ENCODE peak calls at places on chromosomes 11 and 22, in four cellular contexts. I, A, O and B are unnamed samples.
A peak's percentile ranks its signal among the peaks of the same experiment; 100 is the strongest.

GRCh38 chr11:118614511-118614910 is 7.1 kb downstream of the PHLDB1 start:
- DNase-seq in I (peak; percentile 11), A (no peak), O (peak; percentile 53), B (no peak)

GRCh38 chr22:27171212-27171611 is 513.8 kb downstream of the MIAT start:
- DNase-seq in I (no peak), A (no peak), O (no peak), B (no peak)

GRCh38 chr22:44151661-44152060 is 29.1 kb upstream of the PARVG start:
- DNase-seq in I (no peak), A (peak; percentile 94), O (no peak), B (no peak)

GRCh38 chr11:70732493-70733206 is 334.3 kb downstream of the CTTN start:
- DNase-seq in I (no peak), A (no peak), O (peak; percentile 35), B (no peak)

GRCh38 chr11:35305670-35306382 is 113.5 kb downstream of the SLC1A2 start:
- DNase-seq in I (no peak), A (peak; percentile 74), O (no peak), B (peak; percentile 16)

GRCh38 chr11:34354782-34355181 is 3.0 kb downstream of the ABTB2 start:
- DNase-seq in I (no peak), A (no peak), O (no peak), B (no peak)

GRCh38 chr11:43920598-43921419 is 21.6 kb upstream of the C11orf96 start:
- DNase-seq in I (peak; percentile 52), A (peak; percentile 100), O (no peak), B (no peak)

GRCh38 chr22:24380220-24381218 is 46.9 kb upstream of the ADORA2A start:
- DNase-seq in I (no peak), A (no peak), O (no peak), B (peak; percentile 46)

GRCh38 chr22:50271519-50271970 is 1.4 kb upstream of the MAPK11 start:
- DNase-seq in I (no peak), A (peak; percentile 78), O (peak; percentile 84), B (peak; percentile 86)

GRCh38 chr11:73012121-73012863 is 129.8 kb downstream of the FCHSD2 start:
- DNase-seq in I (no peak), A (peak; percentile 30), O (no peak), B (no peak)

GRCh38 chr22:24141586-24141985 is 39.7 kb upstream of the SUSD2 start:
- DNase-seq in I (no peak), A (no peak), O (no peak), B (no peak)

GRCh38 chr11:89182773-89183172 is 5.1 kb downstream of the TYR start:
- DNase-seq in I (no peak), A (no peak), O (no peak), B (no peak)

GRCh38 chr11:45810431-45811108 is 5.6 kb downstream of the SLC35C1 start:
- DNase-seq in I (no peak), A (no peak), O (no peak), B (no peak)

GRCh38 chr11:26950260-26950719 is 43.6 kb upstream of the FIBIN start:
- DNase-seq in I (no peak), A (peak; percentile 80), O (peak; percentile 57), B (no peak)

GRCh38 chr11:106246495-106246894 is 169.0 kb downstream of the AASDHPPT start:
- DNase-seq in I (no peak), A (no peak), O (no peak), B (no peak)

GRCh38 chr11:106249857-106250256 is 172.4 kb downstream of the AASDHPPT start:
- DNase-seq in I (no peak), A (peak; percentile 94), O (no peak), B (no peak)
- H3K4me3 ChIP-seq in I (no peak overlapping the region), A (no peak overlapping the region), O (no peak overlapping the region), B (no peak overlapping the region)

GRCh38 chr11:128508785-128509518 is 78.4 kb downstream of the ETS1 start:
- DNase-seq in I (no peak), A (no peak), O (no peak), B (no peak)

GRCh38 chr11:128512478-128513127 is 74.8 kb downstream of the ETS1 start:
- DNase-seq in I (no peak), A (no peak), O (no peak), B (no peak)

GRCh38 chr11:128507936-128508335 is 79.4 kb downstream of the ETS1 start:
- DNase-seq in I (no peak), A (no peak), O (no peak), B (no peak)

GRCh38 chr11:128511712-128512111 is 75.6 kb downstream of the ETS1 start:
- DNase-seq in I (no peak), A (no peak), O (no peak), B (no peak)

DNA sequence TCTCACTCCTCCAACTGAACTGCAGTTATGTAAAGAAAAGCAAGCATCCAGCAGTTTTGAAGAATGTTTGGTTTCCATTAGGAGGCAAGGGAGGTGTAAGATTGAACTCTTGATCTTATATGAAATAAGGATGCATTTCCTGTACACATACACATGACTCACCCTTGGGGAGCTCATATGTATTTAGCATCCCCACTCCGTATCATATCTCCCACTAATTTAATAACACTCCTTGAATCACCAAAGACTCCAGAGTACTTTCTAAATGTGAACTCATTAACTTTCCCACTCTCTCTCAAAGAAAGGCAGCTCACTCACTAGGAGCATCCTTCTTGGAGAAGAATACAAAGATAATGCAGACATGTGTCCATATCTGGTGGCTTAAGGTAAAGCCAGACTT is 77.4 kb downstream of the ETS1 start:
- DNase-seq in I (no peak), A (peak; percentile 40), O (no peak), B (no peak)
- H3K4me3 ChIP-seq in I (no peak overlapping the region), A (no peak overlapping the region), O (peak overlapping the region; percentile 4), B (no peak overlapping the region)

GRCh38 chr22:40654522-40655167 is 18.1 kb upstream of the MRTFA start:
- DNase-seq in I (peak; percentile 37), A (peak; percentile 69), O (no peak), B (peak; percentile 45)

GRCh38 chr22:40653361-40653760 is 16.8 kb upstream of the MRTFA start:
- DNase-seq in I (no peak), A (no peak), O (no peak), B (no peak)

GRCh38 chr22:40651057-40651456 is 14.5 kb upstream of the MRTFA start:
- DNase-seq in I (no peak), A (no peak), O (no peak), B (no peak)

GRCh38 chr22:40648386-40648785 is 11.9 kb upstream of the MRTFA start:
- DNase-seq in I (no peak), A (no peak), O (peak; percentile 16), B (no peak)

GRCh38 chr22:40651563-40652501 is 15.3 kb upstream of the MRTFA start:
- DNase-seq in I (peak; percentile 96), A (peak; percentile 100), O (peak; percentile 94), B (peak; percentile 53)
- H3K4me3 ChIP-seq in I (peak overlapping the region; percentile 73), A (no peak overlapping the region), O (peak overlapping the region; percentile 67), B (peak overlapping the region; percentile 32)

GRCh38 chr11:19715373-19715772 is 2.7 kb downstream of the NAV2 start:
- DNase-seq in I (no peak), A (peak; percentile 56), O (no peak), B (no peak)
- H3K4me3 ChIP-seq in I (peak overlapping the region; percentile 77), A (no peak overlapping the region), O (peak overlapping the region; percentile 64), B (no peak overlapping the region)

GRCh38 chr22:30079952-30080533 is at the start of gene HORMAD2:
- DNase-seq in I (no peak), A (peak; percentile 77), O (peak; percentile 81), B (no peak)
- H3K4me3 ChIP-seq in I (peak within 1 kb of the TSS; percentile 10), A (no peak within 1 kb of the TSS), O (peak within 1 kb of the TSS; percentile 41), B (no peak within 1 kb of the TSS)

GRCh38 chr11:75526192-75526541 is 426 bp upstream of the GDPD5 start:
- DNase-seq in I (no peak), A (no peak), O (no peak), B (no peak)
- H3K4me3 ChIP-seq in I (peak overlapping the region; percentile 73), A (peak overlapping the region; percentile 68), O (peak overlapping the region; percentile 76), B (peak overlapping the region; percentile 48)

GRCh38 chr11:36361901-36362391 is 65.9 kb downstream of the PRR5L start:
- DNase-seq in I (no peak), A (peak; percentile 67), O (no peak), B (no peak)
- H3K4me3 ChIP-seq in I (no peak overlapping the region), A (no peak overlapping the region), O (peak overlapping the region; percentile 5), B (no peak overlapping the region)

GRCh38 chr22:42270512-42271190 is at the start of gene TCF20:
- DNase-seq in I (peak; percentile 61), A (peak; percentile 78), O (peak; percentile 89), B (peak; percentile 78)

GRCh38 chr22:42271906-42272305 is 1.5 kb upstream of the TCF20 start:
- DNase-seq in I (no peak), A (no peak), O (no peak), B (no peak)

GRCh38 chr22:42270178-42270511 is 308 bp downstream of the TCF20 start:
- DNase-seq in I (no peak), A (no peak), O (no peak), B (peak; percentile 57)

GRCh38 chr22:42272431-42273004 is 2.1 kb upstream of the TCF20 start:
- DNase-seq in I (no peak), A (no peak), O (no peak), B (no peak)

GRCh38 chr22:42271191-42271813 is 849 bp upstream of the TCF20 start:
- DNase-seq in I (no peak), A (no peak), O (no peak), B (no peak)
- H3K4me3 ChIP-seq in I (peak overlapping the region; percentile 96), A (no peak overlapping the region), O (peak overlapping the region; percentile 100), B (no peak overlapping the region)

GRCh38 chr11:114815176-114815575 is 136.8 kb downstream of the NXPE2 start:
- DNase-seq in I (no peak), A (no peak), O (no peak), B (no peak)

GRCh38 chr11:114811971-114812370 is 133.6 kb downstream of the NXPE2 start:
- DNase-seq in I (no peak), A (no peak), O (no peak), B (peak; percentile 84)

GRCh38 chr11:114813216-114813615 is 134.9 kb downstream of the NXPE2 start:
- DNase-seq in I (no peak), A (no peak), O (no peak), B (peak; percentile 52)

GRCh38 chr11:114815761-114816160 is 137.4 kb downstream of the NXPE2 start:
- DNase-seq in I (no peak), A (no peak), O (no peak), B (no peak)

GRCh38 chr11:114812698-114813097 is 134.4 kb downstream of the NXPE2 start:
- DNase-seq in I (no peak), A (no peak), O (no peak), B (peak; percentile 21)
- H3K4me3 ChIP-seq in I (no peak overlapping the region), A (no peak overlapping the region), O (no peak overlapping the region), B (no peak overlapping the region)

GRCh38 chr11:37141707-37142106 is 543.7 kb upstream of the RAG2 start:
- DNase-seq in I (no peak), A (peak; percentile 4), O (no peak), B (no peak)
- H3K4me3 ChIP-seq in I (no peak overlapping the region), A (no peak overlapping the region), O (no peak overlapping the region), B (no peak overlapping the region)